ENCODE peak calls at places on chromosomes 16 and 17, in seven cellular contexts. One of them, this sample, is unnamed.

GRCh38 chr16:90019543-90020259 is 445 bp upstream of the DBNDD1 start:
- DNase-seq in NCI-H1436: peak
- DNase-seq in iris pigment epithelial cell: peak
- DNase-seq in hypothalamus: no peak
- DNase-seq in ELR: peak
- DNase-seq in thoracic aorta: no peak
- DNase-seq in C1 segment of cervical spinal cord: no peak
- DNase-seq in this sample: peak

GRCh38 chr17:49013311-49014205 is 16.4 kb downstream of the IGF2BP1 start:
- DNase-seq in NCI-H1436: no peak
- DNase-seq in iris pigment epithelial cell: no peak
- DNase-seq in hypothalamus: no peak
- DNase-seq in ELR: no peak
- DNase-seq in thoracic aorta: no peak
- DNase-seq in C1 segment of cervical spinal cord: no peak
- DNase-seq in this sample: no peak

GRCh38 chr17:78883090-78883532 is 19.9 kb downstream of the CEP295NL start:
- DNase-seq in NCI-H1436: no peak
- DNase-seq in iris pigment epithelial cell: peak
- DNase-seq in hypothalamus: no peak
- DNase-seq in ELR: peak
- DNase-seq in thoracic aorta: peak
- DNase-seq in C1 segment of cervical spinal cord: peak
- DNase-seq in this sample: peak

GRCh38 chr16:77749415-77749814 is 27.1 kb downstream of the NUDT7 start:
- DNase-seq in NCI-H1436: no peak
- DNase-seq in iris pigment epithelial cell: no peak
- DNase-seq in hypothalamus: no peak
- DNase-seq in ELR: no peak
- DNase-seq in thoracic aorta: no peak
- DNase-seq in C1 segment of cervical spinal cord: no peak
- DNase-seq in this sample: no peak

GRCh38 chr17:31509805-31510177 is 118.3 kb downstream of the RAB11FIP4 start:
- DNase-seq in NCI-H1436: no peak
- DNase-seq in iris pigment epithelial cell: no peak
- DNase-seq in hypothalamus: no peak
- DNase-seq in ELR: no peak
- DNase-seq in thoracic aorta: no peak
- DNase-seq in C1 segment of cervical spinal cord: no peak
- DNase-seq in this sample: no peak

GRCh38 chr16:48197294-48197693 is 41.5 kb upstream of the ABCC12 start:
- DNase-seq in NCI-H1436: no peak
- DNase-seq in iris pigment epithelial cell: no peak
- DNase-seq in hypothalamus: no peak
- DNase-seq in ELR: no peak
- DNase-seq in thoracic aorta: no peak
- DNase-seq in C1 segment of cervical spinal cord: no peak
- DNase-seq in this sample: no peak

GRCh38 chr17:60827920-60828319 is 150.3 kb downstream of the BCAS3 start:
- DNase-seq in NCI-H1436: no peak
- DNase-seq in iris pigment epithelial cell: no peak
- DNase-seq in hypothalamus: no peak
- DNase-seq in ELR: no peak
- DNase-seq in thoracic aorta: no peak
- DNase-seq in C1 segment of cervical spinal cord: no peak
- DNase-seq in this sample: no peak

GRCh38 chr16:12881182-12881581 is 20.2 kb upstream of the SHISA9 start:
- DNase-seq in NCI-H1436: no peak
- DNase-seq in iris pigment epithelial cell: no peak
- DNase-seq in hypothalamus: no peak
- DNase-seq in ELR: no peak
- DNase-seq in thoracic aorta: no peak
- DNase-seq in C1 segment of cervical spinal cord: no peak
- DNase-seq in this sample: no peak

GRCh38 chr16:86074651-86075487 is 175.9 kb downstream of the IRF8 start:
- DNase-seq in NCI-H1436: no peak
- DNase-seq in iris pigment epithelial cell: peak
- DNase-seq in hypothalamus: no peak
- DNase-seq in ELR: peak
- DNase-seq in thoracic aorta: no peak
- DNase-seq in C1 segment of cervical spinal cord: no peak
- DNase-seq in this sample: no peak

GRCh38 chr16:68470461-68471150 is 22.3 kb upstream of the SMPD3 start:
- DNase-seq in NCI-H1436: no peak
- DNase-seq in iris pigment epithelial cell: no peak
- DNase-seq in hypothalamus: no peak
- DNase-seq in ELR: no peak
- DNase-seq in thoracic aorta: no peak
- DNase-seq in C1 segment of cervical spinal cord: peak
- DNase-seq in this sample: no peak

GRCh38 chr17:76307966-76308338 is at the start of gene QRICH2:
- DNase-seq in NCI-H1436: no peak
- DNase-seq in iris pigment epithelial cell: no peak
- DNase-seq in hypothalamus: no peak
- DNase-seq in ELR: no peak
- DNase-seq in thoracic aorta: no peak
- DNase-seq in C1 segment of cervical spinal cord: no peak
- DNase-seq in this sample: no peak

GRCh38 chr16:26992661-26993365 is 73.9 kb upstream of the C16orf82 start:
- DNase-seq in NCI-H1436: peak
- DNase-seq in iris pigment epithelial cell: no peak
- DNase-seq in hypothalamus: no peak
- DNase-seq in ELR: no peak
- DNase-seq in thoracic aorta: no peak
- DNase-seq in C1 segment of cervical spinal cord: no peak
- DNase-seq in this sample: no peak

GRCh38 chr17:13306310-13306962 is 288.6 kb upstream of the ELAC2 start:
- DNase-seq in NCI-H1436: no peak
- DNase-seq in iris pigment epithelial cell: peak
- DNase-seq in hypothalamus: no peak
- DNase-seq in ELR: peak
- DNase-seq in thoracic aorta: no peak
- DNase-seq in C1 segment of cervical spinal cord: no peak
- DNase-seq in this sample: peak

GRCh38 chr17:8855477-8856204 is 11.8 kb downstream of the PIK3R6 start:
- DNase-seq in NCI-H1436: no peak
- DNase-seq in iris pigment epithelial cell: no peak
- DNase-seq in hypothalamus: no peak
- DNase-seq in ELR: no peak
- DNase-seq in thoracic aorta: no peak
- DNase-seq in C1 segment of cervical spinal cord: no peak
- DNase-seq in this sample: no peak

GRCh38 chr16:10097273-10097672 is 85.0 kb downstream of the GRIN2A start:
- DNase-seq in NCI-H1436: no peak
- DNase-seq in iris pigment epithelial cell: no peak
- DNase-seq in hypothalamus: no peak
- DNase-seq in ELR: peak
- DNase-seq in thoracic aorta: no peak
- DNase-seq in C1 segment of cervical spinal cord: no peak
- DNase-seq in this sample: no peak

GRCh38 chr16:79845734-79846135 is 245.2 kb upstream of the MAF start:
- DNase-seq in NCI-H1436: no peak
- DNase-seq in iris pigment epithelial cell: no peak
- DNase-seq in hypothalamus: no peak
- DNase-seq in ELR: no peak
- DNase-seq in thoracic aorta: no peak
- DNase-seq in C1 segment of cervical spinal cord: no peak
- DNase-seq in this sample: no peak

GRCh38 chr17:77527394-77527793 is 386.6 kb downstream of the SEC14L1 start:
- DNase-seq in NCI-H1436: no peak
- DNase-seq in iris pigment epithelial cell: no peak
- DNase-seq in hypothalamus: no peak
- DNase-seq in ELR: no peak
- DNase-seq in thoracic aorta: no peak
- DNase-seq in C1 segment of cervical spinal cord: no peak
- DNase-seq in this sample: no peak

GRCh38 chr17:39018267-39019134 is 51.3 kb upstream of the FBXO47 start:
- DNase-seq in NCI-H1436: no peak
- DNase-seq in iris pigment epithelial cell: peak
- DNase-seq in hypothalamus: no peak
- DNase-seq in ELR: no peak
- DNase-seq in thoracic aorta: no peak
- DNase-seq in C1 segment of cervical spinal cord: no peak
- DNase-seq in this sample: no peak

GRCh38 chr16:57265850-57266530 is 18.5 kb downstream of the PLLP start:
- DNase-seq in NCI-H1436: no peak
- DNase-seq in iris pigment epithelial cell: peak
- DNase-seq in hypothalamus: no peak
- DNase-seq in ELR: no peak
- DNase-seq in thoracic aorta: no peak
- DNase-seq in C1 segment of cervical spinal cord: peak
- DNase-seq in this sample: peak

GRCh38 chr16:46822270-46822669 is 8.7 kb downstream of the C16orf87 start:
- DNase-seq in NCI-H1436: no peak
- DNase-seq in iris pigment epithelial cell: peak
- DNase-seq in hypothalamus: no peak
- DNase-seq in ELR: peak
- DNase-seq in thoracic aorta: no peak
- DNase-seq in C1 segment of cervical spinal cord: no peak
- DNase-seq in this sample: no peak

GRCh38 chr16:13936596-13937081 is 16.7 kb downstream of the ERCC4 start:
- DNase-seq in NCI-H1436: no peak
- DNase-seq in iris pigment epithelial cell: peak
- DNase-seq in hypothalamus: no peak
- DNase-seq in ELR: peak
- DNase-seq in thoracic aorta: no peak
- DNase-seq in C1 segment of cervical spinal cord: peak
- DNase-seq in this sample: peak

GRCh38 chr16:81645303-81645702 is 133.8 kb upstream of the PLCG2 start:
- DNase-seq in NCI-H1436: peak
- DNase-seq in iris pigment epithelial cell: peak
- DNase-seq in hypothalamus: no peak
- DNase-seq in ELR: peak
- DNase-seq in thoracic aorta: no peak
- DNase-seq in C1 segment of cervical spinal cord: peak
- DNase-seq in this sample: peak

GRCh38 chr16:72367841-72368240 is 195.9 kb upstream of the PMFBP1 start:
- DNase-seq in NCI-H1436: no peak
- DNase-seq in iris pigment epithelial cell: no peak
- DNase-seq in hypothalamus: no peak
- DNase-seq in ELR: no peak
- DNase-seq in thoracic aorta: no peak
- DNase-seq in C1 segment of cervical spinal cord: no peak
- DNase-seq in this sample: no peak

GRCh38 chr17:39193346-39193745 is 4.1 kb downstream of the CACNB1 start:
- DNase-seq in NCI-H1436: no peak
- DNase-seq in iris pigment epithelial cell: no peak
- DNase-seq in hypothalamus: no peak
- DNase-seq in ELR: no peak
- DNase-seq in thoracic aorta: no peak
- DNase-seq in C1 segment of cervical spinal cord: no peak
- DNase-seq in this sample: no peak

GRCh38 chr17:71975331-71975801 is 145.5 kb upstream of the SOX9 start:
- DNase-seq in NCI-H1436: no peak
- DNase-seq in iris pigment epithelial cell: peak
- DNase-seq in hypothalamus: no peak
- DNase-seq in ELR: peak
- DNase-seq in thoracic aorta: peak
- DNase-seq in C1 segment of cervical spinal cord: peak
- DNase-seq in this sample: no peak

GRCh38 chr17:67289174-67289876 is 44.3 kb upstream of the HELZ start:
- DNase-seq in NCI-H1436: no peak
- DNase-seq in iris pigment epithelial cell: peak
- DNase-seq in hypothalamus: peak
- DNase-seq in ELR: peak
- DNase-seq in thoracic aorta: peak
- DNase-seq in C1 segment of cervical spinal cord: peak
- DNase-seq in this sample: no peak

GRCh38 chr17:75625813-75626486 is 7.3 kb upstream of the SMIM5 start:
- DNase-seq in NCI-H1436: peak
- DNase-seq in iris pigment epithelial cell: peak
- DNase-seq in hypothalamus: no peak
- DNase-seq in ELR: peak
- DNase-seq in thoracic aorta: no peak
- DNase-seq in C1 segment of cervical spinal cord: no peak
- DNase-seq in this sample: peak

GRCh38 chr17:1590031-1590746 is 27.6 kb upstream of the PITPNA start:
- DNase-seq in NCI-H1436: no peak
- DNase-seq in iris pigment epithelial cell: peak
- DNase-seq in hypothalamus: no peak
- DNase-seq in ELR: peak
- DNase-seq in thoracic aorta: peak
- DNase-seq in C1 segment of cervical spinal cord: no peak
- DNase-seq in this sample: peak

GRCh38 chr16:67177743-67178699 is 5.7 kb downstream of the MATCAP1 start:
- DNase-seq in NCI-H1436: peak
- DNase-seq in iris pigment epithelial cell: peak
- DNase-seq in hypothalamus: no peak
- DNase-seq in ELR: peak
- DNase-seq in thoracic aorta: no peak
- DNase-seq in C1 segment of cervical spinal cord: no peak
- DNase-seq in this sample: peak

GRCh38 chr16:76378020-76378419 is 100.8 kb downstream of the CNTNAP4 start:
- DNase-seq in NCI-H1436: no peak
- DNase-seq in iris pigment epithelial cell: no peak
- DNase-seq in hypothalamus: no peak
- DNase-seq in ELR: no peak
- DNase-seq in thoracic aorta: no peak
- DNase-seq in C1 segment of cervical spinal cord: no peak
- DNase-seq in this sample: no peak

GRCh38 chr17:74408262-74408661 is 23.6 kb upstream of the GPRC5C start:
- DNase-seq in NCI-H1436: no peak
- DNase-seq in iris pigment epithelial cell: peak
- DNase-seq in hypothalamus: no peak
- DNase-seq in ELR: peak
- DNase-seq in thoracic aorta: no peak
- DNase-seq in C1 segment of cervical spinal cord: no peak
- DNase-seq in this sample: peak

GRCh38 chr17:47279062-47279801 is 25.6 kb downstream of the ITGB3 start:
- DNase-seq in NCI-H1436: no peak
- DNase-seq in iris pigment epithelial cell: peak
- DNase-seq in hypothalamus: no peak
- DNase-seq in ELR: peak
- DNase-seq in thoracic aorta: peak
- DNase-seq in C1 segment of cervical spinal cord: peak
- DNase-seq in this sample: peak